ENCODE peak calls at places on chromosomes 6 and 20, in eight cellular contexts. One of them, this sample, is unnamed.

GRCh38 chr6:32882879-32883250 is 28.9 kb downstream of the PSMB9 start:
- DNase-seq in HepG2: no peak
- DNase-seq in H1: no peak
- DNase-seq in A549: no peak
- DNase-seq in SK-N-SH: no peak
- DNase-seq in IMR-90: peak
- DNase-seq in K562: no peak
- DNase-seq in GM12878: no peak
- DNase-seq in this sample: no peak

GRCh38 chr6:129607581-129608186 is 102.3 kb downstream of the ARHGAP18 start:
- DNase-seq in HepG2: no peak
- DNase-seq in H1: no peak
- DNase-seq in A549: no peak
- DNase-seq in SK-N-SH: no peak
- DNase-seq in IMR-90: peak
- DNase-seq in K562: no peak
- DNase-seq in GM12878: no peak
- DNase-seq in this sample: no peak

GRCh38 chr6:144585217-144585814 is 300.2 kb downstream of the UTRN start:
- DNase-seq in HepG2: peak
- DNase-seq in H1: no peak
- DNase-seq in A549: peak
- DNase-seq in SK-N-SH: peak
- DNase-seq in IMR-90: peak
- DNase-seq in K562: peak
- DNase-seq in GM12878: no peak
- DNase-seq in this sample: peak

GRCh38 chr6:22880686-22881433 is 311.5 kb downstream of the HDGFL1 start:
- DNase-seq in HepG2: peak
- DNase-seq in H1: no peak
- DNase-seq in A549: peak
- DNase-seq in SK-N-SH: peak
- DNase-seq in IMR-90: peak
- DNase-seq in K562: no peak
- DNase-seq in GM12878: no peak
- DNase-seq in this sample: no peak

GRCh38 chr6:51049983-51050877 is 231.6 kb downstream of the TFAP2B start:
- DNase-seq in HepG2: no peak
- DNase-seq in H1: no peak
- DNase-seq in A549: no peak
- DNase-seq in SK-N-SH: no peak
- DNase-seq in IMR-90: no peak
- DNase-seq in K562: peak
- DNase-seq in GM12878: no peak
- DNase-seq in this sample: no peak

GRCh38 chr6:21273451-21273850 is 320.1 kb upstream of the SOX4 start:
- DNase-seq in HepG2: no peak
- DNase-seq in H1: no peak
- DNase-seq in A549: no peak
- DNase-seq in SK-N-SH: no peak
- DNase-seq in IMR-90: no peak
- DNase-seq in K562: no peak
- DNase-seq in GM12878: no peak
- DNase-seq in this sample: no peak

GRCh38 chr6:146388736-146389364 is 154.8 kb upstream of the RAB32 start:
- DNase-seq in HepG2: no peak
- DNase-seq in H1: no peak
- DNase-seq in A549: no peak
- DNase-seq in SK-N-SH: no peak
- DNase-seq in IMR-90: no peak
- DNase-seq in K562: no peak
- DNase-seq in GM12878: no peak
- DNase-seq in this sample: no peak

GRCh38 chr20:44544178-44544719 is 22.4 kb upstream of the SERINC3 start:
- DNase-seq in HepG2: no peak
- DNase-seq in H1: no peak
- DNase-seq in A549: no peak
- DNase-seq in SK-N-SH: no peak
- DNase-seq in IMR-90: no peak
- DNase-seq in K562: peak
- DNase-seq in GM12878: no peak
- DNase-seq in this sample: no peak

GRCh38 chr20:38855356-38855755 is 49.9 kb downstream of the PPP1R16B start:
- DNase-seq in HepG2: no peak
- DNase-seq in H1: no peak
- DNase-seq in A549: no peak
- DNase-seq in SK-N-SH: no peak
- DNase-seq in IMR-90: peak
- DNase-seq in K562: no peak
- DNase-seq in GM12878: no peak
- DNase-seq in this sample: no peak

GRCh38 chr6:19562468-19562867 is 274.7 kb upstream of the ID4 start:
- DNase-seq in HepG2: no peak
- DNase-seq in H1: no peak
- DNase-seq in A549: no peak
- DNase-seq in SK-N-SH: no peak
- DNase-seq in IMR-90: no peak
- DNase-seq in K562: no peak
- DNase-seq in GM12878: no peak
- DNase-seq in this sample: no peak

GRCh38 chr6:31829633-31830492 is 2.3 kb downstream of the HSPA1B start:
- DNase-seq in HepG2: no peak
- DNase-seq in H1: no peak
- DNase-seq in A549: no peak
- DNase-seq in SK-N-SH: no peak
- DNase-seq in IMR-90: peak
- DNase-seq in K562: peak
- DNase-seq in GM12878: no peak
- DNase-seq in this sample: no peak

GRCh38 chr20:63081351-63081750 is 74.6 kb upstream of the BHLHE23 start:
- DNase-seq in HepG2: no peak
- DNase-seq in H1: no peak
- DNase-seq in A549: no peak
- DNase-seq in SK-N-SH: no peak
- DNase-seq in IMR-90: no peak
- DNase-seq in K562: no peak
- DNase-seq in GM12878: no peak
- DNase-seq in this sample: no peak

GRCh38 chr6:79706527-79706926 is 75.4 kb downstream of the SH3BGRL2 start:
- DNase-seq in HepG2: no peak
- DNase-seq in H1: no peak
- DNase-seq in A549: no peak
- DNase-seq in SK-N-SH: no peak
- DNase-seq in IMR-90: no peak
- DNase-seq in K562: no peak
- DNase-seq in GM12878: no peak
- DNase-seq in this sample: no peak

DNA sequence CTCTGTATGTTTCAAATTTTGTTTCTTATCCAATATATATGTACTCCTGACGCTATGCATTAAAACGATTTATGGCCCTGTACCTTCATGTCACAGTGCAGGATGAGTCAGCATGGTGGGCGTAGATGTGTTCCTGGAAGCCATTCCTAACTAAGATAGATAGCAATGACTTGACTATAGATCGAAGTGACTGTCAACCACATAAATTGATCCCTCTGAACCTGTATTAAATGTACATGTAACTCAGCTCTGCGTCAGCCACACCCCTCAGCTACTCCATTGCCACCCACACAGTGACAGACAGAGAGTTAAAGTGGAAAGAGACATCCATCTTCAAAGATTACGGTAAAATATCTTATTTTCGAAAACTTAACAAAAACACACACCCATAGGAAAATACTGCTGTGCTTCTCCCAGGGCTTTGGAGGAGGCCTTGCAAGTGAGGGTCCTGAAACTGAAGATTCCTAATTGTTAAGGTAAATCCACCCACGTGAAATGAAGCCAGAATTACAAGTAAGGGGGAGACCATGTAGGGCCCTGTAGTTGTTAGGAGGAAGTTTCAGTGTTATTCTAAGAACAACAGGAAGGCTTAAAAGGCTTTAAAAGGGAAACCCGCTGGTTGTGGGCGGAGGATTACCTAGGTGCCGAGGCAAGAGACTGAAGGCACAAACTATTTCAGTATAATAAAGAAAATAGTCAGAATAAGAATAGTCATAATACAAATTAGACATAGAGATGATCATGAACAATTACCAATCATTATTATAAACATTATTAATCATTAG is 10.3 kb upstream of the RAD21L1 start:
- DNase-seq in HepG2: no peak
- DNase-seq in H1: no peak
- DNase-seq in A549: no peak
- DNase-seq in SK-N-SH: no peak
- DNase-seq in IMR-90: no peak
- DNase-seq in K562: peak
- DNase-seq in GM12878: no peak
- DNase-seq in this sample: no peak
- TF ChIP-seq RAD21 in HepG2: no peak
- TF ChIP-seq RAD21 in H1: no peak
- TF ChIP-seq RAD21 in A549: no peak
- TF ChIP-seq RAD21 in SK-N-SH: no peak
- TF ChIP-seq RAD21 in IMR-90: no peak
- TF ChIP-seq RAD21 in K562: no peak
- TF ChIP-seq RAD21 in GM12878: no peak
- TF ChIP-seq RAD21 in this sample: no peak

GRCh38 chr6:89596484-89596883 is 42.1 kb downstream of the LYRM2 start:
- DNase-seq in HepG2: no peak
- DNase-seq in H1: no peak
- DNase-seq in A549: no peak
- DNase-seq in SK-N-SH: no peak
- DNase-seq in IMR-90: no peak
- DNase-seq in K562: peak
- DNase-seq in GM12878: no peak
- DNase-seq in this sample: no peak

GRCh38 chr6:89597372-89597771 is 41.2 kb downstream of the LYRM2 start:
- DNase-seq in HepG2: no peak
- DNase-seq in H1: no peak
- DNase-seq in A549: no peak
- DNase-seq in SK-N-SH: no peak
- DNase-seq in IMR-90: no peak
- DNase-seq in K562: no peak
- DNase-seq in GM12878: no peak
- DNase-seq in this sample: no peak

GRCh38 chr6:89596056-89596455 is 42.5 kb downstream of the LYRM2 start:
- DNase-seq in HepG2: no peak
- DNase-seq in H1: no peak
- DNase-seq in A549: no peak
- DNase-seq in SK-N-SH: no peak
- DNase-seq in IMR-90: no peak
- DNase-seq in K562: no peak
- DNase-seq in GM12878: peak
- DNase-seq in this sample: no peak

GRCh38 chr6:89599727-89600126 is 38.8 kb downstream of the LYRM2 start:
- DNase-seq in HepG2: no peak
- DNase-seq in H1: no peak
- DNase-seq in A549: no peak
- DNase-seq in SK-N-SH: no peak
- DNase-seq in IMR-90: no peak
- DNase-seq in K562: no peak
- DNase-seq in GM12878: no peak
- DNase-seq in this sample: no peak

GRCh38 chr6:89597988-89598387 is 40.6 kb downstream of the LYRM2 start:
- DNase-seq in HepG2: peak
- DNase-seq in H1: no peak
- DNase-seq in A549: peak
- DNase-seq in SK-N-SH: peak
- DNase-seq in IMR-90: no peak
- DNase-seq in K562: peak
- DNase-seq in GM12878: no peak
- DNase-seq in this sample: no peak
- TF ChIP-seq CTCF in HepG2: peak
- TF ChIP-seq CTCF in H1: no peak
- TF ChIP-seq CTCF in A549: no peak
- TF ChIP-seq CTCF in SK-N-SH: peak
- TF ChIP-seq CTCF in IMR-90: no peak
- TF ChIP-seq CTCF in K562: no peak
- TF ChIP-seq CTCF in GM12878: peak
- TF ChIP-seq CTCF in this sample: no peak

GRCh38 chr6:69390125-69390524 is 406.7 kb downstream of the LMBRD1 start:
- DNase-seq in HepG2: no peak
- DNase-seq in H1: no peak
- DNase-seq in A549: no peak
- DNase-seq in SK-N-SH: no peak
- DNase-seq in IMR-90: no peak
- DNase-seq in K562: no peak
- DNase-seq in GM12878: no peak
- DNase-seq in this sample: no peak

GRCh38 chr6:69391106-69391505 is 405.7 kb downstream of the LMBRD1 start:
- DNase-seq in HepG2: no peak
- DNase-seq in H1: no peak
- DNase-seq in A549: no peak
- DNase-seq in SK-N-SH: no peak
- DNase-seq in IMR-90: no peak
- DNase-seq in K562: no peak
- DNase-seq in GM12878: no peak
- DNase-seq in this sample: no peak

GRCh38 chr6:69383627-69384026 is 413.2 kb downstream of the LMBRD1 start:
- DNase-seq in HepG2: no peak
- DNase-seq in H1: no peak
- DNase-seq in A549: no peak
- DNase-seq in SK-N-SH: no peak
- DNase-seq in IMR-90: no peak
- DNase-seq in K562: no peak
- DNase-seq in GM12878: no peak
- DNase-seq in this sample: no peak

GRCh38 chr6:69386431-69386830 is 410.4 kb downstream of the LMBRD1 start:
- DNase-seq in HepG2: no peak
- DNase-seq in H1: no peak
- DNase-seq in A549: no peak
- DNase-seq in SK-N-SH: no peak
- DNase-seq in IMR-90: no peak
- DNase-seq in K562: no peak
- DNase-seq in GM12878: no peak
- DNase-seq in this sample: no peak
- TF ChIP-seq RAD21 in HepG2: no peak
- TF ChIP-seq RAD21 in H1: no peak
- TF ChIP-seq RAD21 in A549: no peak
- TF ChIP-seq RAD21 in SK-N-SH: no peak
- TF ChIP-seq RAD21 in IMR-90: no peak
- TF ChIP-seq RAD21 in K562: no peak
- TF ChIP-seq RAD21 in GM12878: no peak
- TF ChIP-seq RAD21 in this sample: no peak

DNA sequence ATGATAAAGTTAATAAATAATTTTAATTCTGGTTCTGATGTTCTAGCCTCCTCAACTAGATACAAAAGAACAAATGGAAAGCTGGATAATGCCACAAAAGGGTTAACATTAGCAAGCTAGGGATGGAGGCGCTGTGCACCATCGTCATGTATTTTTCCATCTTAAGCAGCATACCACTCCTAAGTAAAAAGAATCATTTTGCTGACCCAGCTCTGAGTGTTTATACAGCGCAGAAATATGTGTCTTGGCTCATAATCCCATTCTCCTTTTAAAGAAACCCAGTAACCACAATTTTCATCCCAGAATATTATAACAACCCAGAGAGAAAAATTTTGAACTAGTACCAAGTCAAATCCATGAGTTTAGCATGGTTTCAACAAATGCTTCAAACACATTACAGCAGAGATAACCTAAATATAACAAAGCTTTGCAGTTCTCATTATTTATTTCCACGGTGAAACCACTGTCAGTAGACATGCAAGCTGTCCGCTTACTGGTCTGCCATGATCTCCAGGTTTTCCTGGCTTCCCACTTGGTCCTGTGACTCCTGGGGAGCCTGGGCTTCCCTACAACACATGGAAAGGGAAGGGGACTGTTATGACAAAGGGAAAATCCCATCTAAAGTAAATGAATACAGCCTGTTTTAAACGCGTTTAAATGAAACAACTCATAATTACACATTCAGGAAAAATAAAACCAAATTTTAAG is 111.1 kb downstream of the COL12A1 start:
- DNase-seq in HepG2: no peak
- DNase-seq in H1: no peak
- DNase-seq in A549: no peak
- DNase-seq in SK-N-SH: no peak
- DNase-seq in IMR-90: peak
- DNase-seq in K562: no peak
- DNase-seq in GM12878: no peak
- DNase-seq in this sample: no peak
- TF ChIP-seq CTCF in HepG2: no peak
- TF ChIP-seq CTCF in H1: no peak
- TF ChIP-seq CTCF in A549: no peak
- TF ChIP-seq CTCF in SK-N-SH: peak
- TF ChIP-seq CTCF in IMR-90: peak
- TF ChIP-seq CTCF in K562: no peak
- TF ChIP-seq CTCF in GM12878: no peak
- TF ChIP-seq CTCF in this sample: no peak